ENCODE peak calls at places on chromosomes 5 and 9, in six cellular contexts. One of them, this sample, is unnamed.
A peak's percentile ranks its signal among the peaks of the same experiment; 100 is the strongest.

GRCh38 chr9:124286292-124286931 is 28.7 kb downstream of the NEK6 start:
- DNase-seq in HFF-Myc: peak; percentile 44
- DNase-seq in upper lobe of right lung: peak; percentile 80
- DNase-seq in fibroblast of lung: peak; percentile 89
- DNase-seq in GM10248: peak; percentile 80
- DNase-seq in progenitor cell of endocrine pancreas: no peak
- DNase-seq in this sample: peak; percentile 78

GRCh38 chr5:145396888-145397287 is 438.3 kb downstream of the PRELID2 start:
- DNase-seq in upper lobe of right lung: no peak
- DNase-seq in progenitor cell of endocrine pancreas: no peak
- DNase-seq in HFF-Myc: no peak
- DNase-seq in fibroblast of lung: no peak
- DNase-seq in GM10248: no peak
- DNase-seq in this sample: no peak

GRCh38 chr5:132422720-132423442 is 53.4 kb downstream of the SLC22A5 start:
- DNase-seq in progenitor cell of endocrine pancreas: no peak
- DNase-seq in GM10248: peak; percentile 55
- DNase-seq in fibroblast of lung: peak; percentile 68
- DNase-seq in HFF-Myc: no peak
- DNase-seq in upper lobe of right lung: no peak
- DNase-seq in this sample: peak; percentile 46

GRCh38 chr9:87859786-87860185 is 22.9 kb upstream of the SPATA31E1 start:
- DNase-seq in HFF-Myc: no peak
- DNase-seq in fibroblast of lung: no peak
- DNase-seq in GM10248: no peak
- DNase-seq in progenitor cell of endocrine pancreas: no peak
- DNase-seq in upper lobe of right lung: no peak
- DNase-seq in this sample: no peak

GRCh38 chr5:67896312-67896985 is 319.1 kb upstream of the PIK3R1 start:
- DNase-seq in GM10248: no peak
- DNase-seq in fibroblast of lung: no peak
- DNase-seq in upper lobe of right lung: no peak
- DNase-seq in HFF-Myc: no peak
- DNase-seq in progenitor cell of endocrine pancreas: no peak
- DNase-seq in this sample: no peak

GRCh38 chr9:37920471-37921167 is 16.7 kb upstream of the SLC25A51 start:
- DNase-seq in fibroblast of lung: no peak
- DNase-seq in GM10248: peak; percentile 53
- DNase-seq in HFF-Myc: no peak
- DNase-seq in progenitor cell of endocrine pancreas: no peak
- DNase-seq in upper lobe of right lung: peak; percentile 53
- DNase-seq in this sample: peak; percentile 47

GRCh38 chr5:55668356-55668755 is 43.8 kb downstream of the SLC38A9 start:
- DNase-seq in progenitor cell of endocrine pancreas: no peak
- DNase-seq in upper lobe of right lung: no peak
- DNase-seq in fibroblast of lung: peak; percentile 75
- DNase-seq in HFF-Myc: peak; percentile 72
- DNase-seq in GM10248: no peak
- DNase-seq in this sample: no peak

GRCh38 chr5:169945831-169946261 is 34.4 kb downstream of the INSYN2B start:
- DNase-seq in progenitor cell of endocrine pancreas: no peak
- DNase-seq in GM10248: no peak
- DNase-seq in upper lobe of right lung: no peak
- DNase-seq in HFF-Myc: peak; percentile 59
- DNase-seq in fibroblast of lung: peak; percentile 94
- DNase-seq in this sample: no peak

GRCh38 chr5:61298580-61298979 is 33.5 kb upstream of the ZSWIM6 start:
- DNase-seq in upper lobe of right lung: no peak
- DNase-seq in fibroblast of lung: peak; percentile 53
- DNase-seq in HFF-Myc: no peak
- DNase-seq in progenitor cell of endocrine pancreas: no peak
- DNase-seq in GM10248: no peak
- DNase-seq in this sample: no peak

GRCh38 chr5:108380531-108381021 is 1.3 kb downstream of the FBXL17 start:
- DNase-seq in fibroblast of lung: peak; percentile 32
- DNase-seq in GM10248: peak; percentile 78
- DNase-seq in upper lobe of right lung: peak; percentile 73
- DNase-seq in progenitor cell of endocrine pancreas: peak; percentile 30
- DNase-seq in HFF-Myc: no peak
- DNase-seq in this sample: peak; percentile 81

GRCh38 chr5:112914584-112914983 is 7.4 kb downstream of the REEP5 start:
- DNase-seq in HFF-Myc: no peak
- DNase-seq in GM10248: no peak
- DNase-seq in progenitor cell of endocrine pancreas: no peak
- DNase-seq in upper lobe of right lung: no peak
- DNase-seq in fibroblast of lung: no peak
- DNase-seq in this sample: no peak

GRCh38 chr9:9054354-9054992 is 1254.9 kb upstream of the DMAC1 start:
- DNase-seq in fibroblast of lung: no peak
- DNase-seq in GM10248: no peak
- DNase-seq in HFF-Myc: no peak
- DNase-seq in progenitor cell of endocrine pancreas: no peak
- DNase-seq in upper lobe of right lung: no peak
- DNase-seq in this sample: no peak

GRCh38 chr5:179801304-179802206 is 5.1 kb downstream of the MGAT4B start:
- DNase-seq in GM10248: peak; percentile 80
- DNase-seq in HFF-Myc: no peak
- DNase-seq in progenitor cell of endocrine pancreas: peak; percentile 66
- DNase-seq in fibroblast of lung: peak; percentile 68
- DNase-seq in upper lobe of right lung: peak; percentile 91
- DNase-seq in this sample: peak; percentile 87

GRCh38 chr5:94241288-94241651 is 377.1 kb downstream of the KIAA0825 start:
- DNase-seq in progenitor cell of endocrine pancreas: no peak
- DNase-seq in upper lobe of right lung: no peak
- DNase-seq in fibroblast of lung: no peak
- DNase-seq in GM10248: no peak
- DNase-seq in HFF-Myc: no peak
- DNase-seq in this sample: no peak

GRCh38 chr5:157818368-157818767 is 40.6 kb downstream of the CLINT1 start:
- DNase-seq in HFF-Myc: no peak
- DNase-seq in fibroblast of lung: no peak
- DNase-seq in progenitor cell of endocrine pancreas: no peak
- DNase-seq in GM10248: no peak
- DNase-seq in upper lobe of right lung: no peak
- DNase-seq in this sample: no peak

GRCh38 chr5:68171101-68171558 is 44.4 kb upstream of the PIK3R1 start:
- DNase-seq in upper lobe of right lung: no peak
- DNase-seq in GM10248: no peak
- DNase-seq in fibroblast of lung: peak; percentile 98
- DNase-seq in progenitor cell of endocrine pancreas: no peak
- DNase-seq in HFF-Myc: no peak
- DNase-seq in this sample: no peak

GRCh38 chr9:70924380-70924779 is 197.0 kb downstream of the TRPM3 start:
- DNase-seq in fibroblast of lung: peak; percentile 86
- DNase-seq in upper lobe of right lung: no peak
- DNase-seq in GM10248: no peak
- DNase-seq in HFF-Myc: no peak
- DNase-seq in progenitor cell of endocrine pancreas: no peak
- DNase-seq in this sample: no peak

GRCh38 chr9:138046641-138047301 is 169.2 kb downstream of the CACNA1B start:
- DNase-seq in HFF-Myc: no peak
- DNase-seq in progenitor cell of endocrine pancreas: no peak
- DNase-seq in fibroblast of lung: no peak
- DNase-seq in GM10248: no peak
- DNase-seq in upper lobe of right lung: peak; percentile 56
- DNase-seq in this sample: no peak

GRCh38 chr5:95251185-95251584 is 33.7 kb downstream of the MCTP1 start:
- DNase-seq in progenitor cell of endocrine pancreas: no peak
- DNase-seq in GM10248: no peak
- DNase-seq in HFF-Myc: no peak
- DNase-seq in upper lobe of right lung: no peak
- DNase-seq in fibroblast of lung: no peak
- DNase-seq in this sample: no peak

GRCh38 chr5:32446660-32447059 is 2.1 kb upstream of the ZFR start:
- DNase-seq in upper lobe of right lung: no peak
- DNase-seq in GM10248: peak; percentile 57
- DNase-seq in fibroblast of lung: no peak
- DNase-seq in progenitor cell of endocrine pancreas: no peak
- DNase-seq in HFF-Myc: no peak
- DNase-seq in this sample: peak; percentile 59

GRCh38 chr9:129223551-129224208 is 45.6 kb upstream of the IER5L start:
- DNase-seq in progenitor cell of endocrine pancreas: no peak
- DNase-seq in GM10248: no peak
- DNase-seq in upper lobe of right lung: no peak
- DNase-seq in fibroblast of lung: no peak
- DNase-seq in HFF-Myc: no peak
- DNase-seq in this sample: no peak

GRCh38 chr5:171776747-171777419 is 8.7 kb upstream of the SMIM23 start:
- DNase-seq in HFF-Myc: no peak
- DNase-seq in progenitor cell of endocrine pancreas: no peak
- DNase-seq in upper lobe of right lung: no peak
- DNase-seq in GM10248: no peak
- DNase-seq in fibroblast of lung: peak; percentile 32
- DNase-seq in this sample: no peak

GRCh38 chr9:3941758-3942157 is 358.1 kb downstream of the GLIS3 start:
- DNase-seq in GM10248: no peak
- DNase-seq in progenitor cell of endocrine pancreas: no peak
- DNase-seq in fibroblast of lung: no peak
- DNase-seq in HFF-Myc: no peak
- DNase-seq in upper lobe of right lung: no peak
- DNase-seq in this sample: no peak

GRCh38 chr5:52896524-52897237 is 92.5 kb upstream of the ITGA2 start:
- DNase-seq in upper lobe of right lung: no peak
- DNase-seq in progenitor cell of endocrine pancreas: no peak
- DNase-seq in GM10248: no peak
- DNase-seq in fibroblast of lung: no peak
- DNase-seq in HFF-Myc: no peak
- DNase-seq in this sample: no peak

GRCh38 chr5:52894451-52894850 is 94.7 kb upstream of the ITGA2 start:
- DNase-seq in progenitor cell of endocrine pancreas: no peak
- DNase-seq in GM10248: no peak
- DNase-seq in upper lobe of right lung: no peak
- DNase-seq in HFF-Myc: no peak
- DNase-seq in fibroblast of lung: no peak
- DNase-seq in this sample: no peak

GRCh38 chr5:52897238-52897614 is 91.9 kb upstream of the ITGA2 start:
- DNase-seq in fibroblast of lung: no peak
- DNase-seq in HFF-Myc: no peak
- DNase-seq in upper lobe of right lung: no peak
- DNase-seq in GM10248: no peak
- DNase-seq in progenitor cell of endocrine pancreas: no peak
- DNase-seq in this sample: no peak

GRCh38 chr5:52895070-52895469 is 94.1 kb upstream of the ITGA2 start:
- DNase-seq in progenitor cell of endocrine pancreas: no peak
- DNase-seq in upper lobe of right lung: no peak
- DNase-seq in GM10248: no peak
- DNase-seq in fibroblast of lung: peak; percentile 50
- DNase-seq in HFF-Myc: no peak
- DNase-seq in this sample: no peak

GRCh38 chr5:52895572-52896296 is 93.4 kb upstream of the ITGA2 start:
- DNase-seq in HFF-Myc: no peak
- DNase-seq in GM10248: no peak
- DNase-seq in progenitor cell of endocrine pancreas: no peak
- DNase-seq in upper lobe of right lung: no peak
- DNase-seq in fibroblast of lung: no peak
- DNase-seq in this sample: no peak
- TF ChIP-seq CTCF in HFF-Myc: no peak
- TF ChIP-seq CTCF in GM10248: no peak
- TF ChIP-seq CTCF in progenitor cell of endocrine pancreas: no peak
- TF ChIP-seq CTCF in upper lobe of right lung: no peak
- TF ChIP-seq CTCF in fibroblast of lung: no peak
- TF ChIP-seq CTCF in this sample: no peak

DNA sequence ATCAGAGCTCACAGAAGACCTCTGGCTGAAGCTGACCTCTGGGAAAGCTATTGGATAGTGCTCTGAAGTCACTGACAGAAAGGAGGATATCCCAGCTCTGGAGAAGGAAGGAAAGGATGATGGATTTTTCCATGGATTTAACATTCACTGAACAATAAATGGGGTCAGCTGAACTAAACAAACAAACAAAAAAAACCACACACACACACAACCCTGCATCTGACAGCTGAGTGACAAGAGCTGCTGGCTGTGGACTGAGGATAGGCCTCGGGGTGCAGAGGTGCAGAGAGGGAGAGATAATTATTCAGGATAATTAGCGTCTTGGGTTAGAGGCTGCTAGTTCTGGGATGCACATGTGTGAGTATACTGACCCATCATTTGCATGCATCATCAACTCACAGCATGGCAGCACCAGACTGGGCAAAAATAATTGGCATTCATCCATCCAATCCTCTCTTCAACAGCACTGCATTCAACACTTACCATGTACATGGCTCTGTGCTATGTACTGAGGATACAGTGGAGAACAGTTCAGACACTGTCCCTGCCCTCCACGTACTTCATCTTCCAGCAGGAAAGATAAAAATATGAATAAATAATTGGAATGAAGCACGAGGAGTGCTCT is 131.4 kb upstream of the TRIM32 start:
- DNase-seq in HFF-Myc: no peak
- DNase-seq in progenitor cell of endocrine pancreas: no peak
- DNase-seq in GM10248: no peak
- DNase-seq in fibroblast of lung: no peak
- DNase-seq in upper lobe of right lung: no peak
- DNase-seq in this sample: no peak
- TF ChIP-seq CTCF in HFF-Myc: no peak
- TF ChIP-seq CTCF in progenitor cell of endocrine pancreas: no peak
- TF ChIP-seq CTCF in GM10248: no peak
- TF ChIP-seq CTCF in fibroblast of lung: no peak
- TF ChIP-seq CTCF in upper lobe of right lung: no peak
- TF ChIP-seq CTCF in this sample: no peak

DNA sequence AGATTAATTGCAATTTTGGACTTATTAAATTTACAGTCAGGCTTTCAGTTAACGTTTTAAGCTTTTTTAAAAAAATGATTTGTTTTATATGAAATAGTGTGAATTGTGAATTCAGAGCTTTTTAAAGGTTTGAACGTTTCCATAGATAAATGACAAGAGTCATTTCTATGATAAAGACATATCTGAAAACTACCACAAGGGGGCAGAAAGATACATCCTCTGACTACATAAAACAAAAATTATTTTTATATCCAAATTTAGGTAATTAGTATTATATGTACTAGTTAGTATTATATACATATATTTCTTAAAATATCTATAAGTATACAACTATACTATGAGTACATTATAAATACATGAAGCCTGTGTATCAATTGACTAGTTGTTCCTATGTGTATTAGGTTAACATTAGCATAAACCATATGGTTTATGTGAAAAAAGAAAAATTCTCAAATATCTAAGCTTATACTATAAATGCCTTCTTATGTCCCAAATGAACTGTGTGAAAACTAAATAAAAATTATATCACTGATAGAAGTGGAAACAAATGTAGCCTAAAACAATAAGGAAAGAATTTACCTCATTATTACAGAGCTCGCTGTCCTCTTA is 155.2 kb downstream of the MEF2C start:
- DNase-seq in upper lobe of right lung: no peak
- DNase-seq in GM10248: no peak
- DNase-seq in HFF-Myc: no peak
- DNase-seq in fibroblast of lung: peak; percentile 53
- DNase-seq in progenitor cell of endocrine pancreas: no peak
- DNase-seq in this sample: no peak
- TF ChIP-seq CTCF in upper lobe of right lung: peak; percentile 71
- TF ChIP-seq CTCF in GM10248: peak; percentile 29
- TF ChIP-seq CTCF in HFF-Myc: peak; percentile 29
- TF ChIP-seq CTCF in fibroblast of lung: peak; percentile 37
- TF ChIP-seq CTCF in progenitor cell of endocrine pancreas: peak; percentile 77
- TF ChIP-seq CTCF in this sample: no peak

DNA sequence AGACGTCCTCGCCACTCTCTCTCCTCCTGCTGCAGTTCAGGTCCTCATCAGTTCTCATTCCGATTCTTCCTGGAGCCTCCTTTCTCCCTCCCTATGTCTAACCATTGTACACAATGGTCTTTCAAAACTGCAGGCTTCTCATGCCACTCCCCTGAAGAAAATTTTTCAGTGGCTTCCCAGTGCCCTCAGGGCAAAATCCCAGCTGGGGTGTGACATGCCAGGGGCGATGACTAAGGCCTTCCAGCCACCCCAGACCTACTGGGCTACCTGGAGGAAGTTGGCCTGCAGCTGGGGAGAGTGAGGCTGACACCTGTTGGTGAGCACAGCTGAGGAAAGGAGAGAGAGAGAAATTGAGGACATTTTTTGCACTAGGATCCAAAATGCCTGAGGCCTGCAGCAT is 65.2 kb downstream of the SREK1 start:
- DNase-seq in progenitor cell of endocrine pancreas: no peak
- DNase-seq in upper lobe of right lung: no peak
- DNase-seq in HFF-Myc: no peak
- DNase-seq in fibroblast of lung: no peak
- DNase-seq in GM10248: no peak
- DNase-seq in this sample: no peak
- TF ChIP-seq CTCF in progenitor cell of endocrine pancreas: no peak
- TF ChIP-seq CTCF in upper lobe of right lung: no peak
- TF ChIP-seq CTCF in HFF-Myc: no peak
- TF ChIP-seq CTCF in fibroblast of lung: no peak
- TF ChIP-seq CTCF in GM10248: peak; percentile 19
- TF ChIP-seq CTCF in this sample: peak; percentile 4